ENCODE peak calls at places on chromosomes 4 and X, in nine cellular contexts. One of them, this sample, is unnamed.
A peak's percentile ranks its signal among the peaks of the same experiment; 100 is the strongest.

GRCh38 chrX:153297376-153297775 is 24.2 kb downstream of the PNMA6F start:
- DNase-seq in Panc1: no peak
- DNase-seq in uterus: no peak
- DNase-seq in left lung: no peak
- DNase-seq in A549: no peak
- DNase-seq in PC-3: no peak
- DNase-seq in sigmoid colon: peak; percentile 3
- DNase-seq in spleen: no peak
- DNase-seq in lung: no peak
- DNase-seq in this sample: no peak

GRCh38 chr4:139028191-139028661 is 12.6 kb downstream of the NOCT start:
- DNase-seq in Panc1: no peak
- DNase-seq in uterus: no peak
- DNase-seq in left lung: no peak
- DNase-seq in A549: no peak
- DNase-seq in PC-3: no peak
- DNase-seq in sigmoid colon: no peak
- DNase-seq in spleen: no peak
- DNase-seq in lung: no peak
- DNase-seq in this sample: no peak

GRCh38 chrX:153457827-153458466 is 12.1 kb upstream of the TREX2 start:
- DNase-seq in Panc1: no peak
- DNase-seq in uterus: no peak
- DNase-seq in left lung: no peak
- DNase-seq in A549: no peak
- DNase-seq in PC-3: no peak
- DNase-seq in sigmoid colon: no peak
- DNase-seq in spleen: peak; percentile 71
- DNase-seq in lung: no peak
- DNase-seq in this sample: no peak

GRCh38 chr4:105637409-105638258 is 70.9 kb downstream of the INTS12 start:
- DNase-seq in Panc1: no peak
- DNase-seq in uterus: peak; percentile 47
- DNase-seq in left lung: no peak
- DNase-seq in A549: no peak
- DNase-seq in PC-3: no peak
- DNase-seq in sigmoid colon: peak; percentile 89
- DNase-seq in spleen: peak; percentile 79
- DNase-seq in lung: peak; percentile 82
- DNase-seq in this sample: no peak

GRCh38 chrX:35699642-35700041 is 98.5 kb upstream of the MAGEB16 start:
- DNase-seq in Panc1: no peak
- DNase-seq in uterus: no peak
- DNase-seq in left lung: no peak
- DNase-seq in A549: no peak
- DNase-seq in PC-3: no peak
- DNase-seq in sigmoid colon: no peak
- DNase-seq in spleen: no peak
- DNase-seq in lung: no peak
- DNase-seq in this sample: no peak

GRCh38 chrX:39675619-39676018 is 422.1 kb downstream of the BCOR start:
- DNase-seq in Panc1: no peak
- DNase-seq in uterus: peak; percentile 88
- DNase-seq in left lung: no peak
- DNase-seq in A549: no peak
- DNase-seq in PC-3: no peak
- DNase-seq in sigmoid colon: peak; percentile 91
- DNase-seq in spleen: no peak
- DNase-seq in lung: no peak
- DNase-seq in this sample: no peak

GRCh38 chr4:110622841-110623709 is at the start of gene PITX2:
- DNase-seq in Panc1: no peak
- DNase-seq in uterus: peak; percentile 37
- DNase-seq in left lung: peak; percentile 82
- DNase-seq in A549: no peak
- DNase-seq in PC-3: no peak
- DNase-seq in sigmoid colon: peak; percentile 70
- DNase-seq in spleen: peak; percentile 73
- DNase-seq in lung: peak; percentile 53
- DNase-seq in this sample: peak; percentile 85

GRCh38 chr4:152165146-152165545 is 370.7 kb downstream of the FBXW7 start:
- DNase-seq in Panc1: no peak
- DNase-seq in uterus: no peak
- DNase-seq in left lung: no peak
- DNase-seq in A549: peak; percentile 4
- DNase-seq in PC-3: peak; percentile 10
- DNase-seq in sigmoid colon: no peak
- DNase-seq in spleen: no peak
- DNase-seq in lung: no peak
- DNase-seq in this sample: no peak

GRCh38 chrX:19799319-19800182 is 87.8 kb downstream of the SH3KBP1 start:
- DNase-seq in Panc1: no peak
- DNase-seq in uterus: no peak
- DNase-seq in left lung: no peak
- DNase-seq in A549: no peak
- DNase-seq in PC-3: no peak
- DNase-seq in sigmoid colon: no peak
- DNase-seq in spleen: no peak
- DNase-seq in lung: no peak
- DNase-seq in this sample: no peak

GRCh38 chrX:44343412-44343942 is at the start of gene EFHC2:
- DNase-seq in Panc1: no peak
- DNase-seq in uterus: peak; percentile 43
- DNase-seq in left lung: peak; percentile 81
- DNase-seq in A549: peak; percentile 6
- DNase-seq in PC-3: peak; percentile 24
- DNase-seq in sigmoid colon: peak; percentile 63
- DNase-seq in spleen: peak; percentile 88
- DNase-seq in lung: peak; percentile 33
- DNase-seq in this sample: peak; percentile 73

GRCh38 chrX:27679281-27679680 is 89.1 kb downstream of the DCAF8L2 start:
- DNase-seq in Panc1: no peak
- DNase-seq in uterus: no peak
- DNase-seq in left lung: no peak
- DNase-seq in A549: no peak
- DNase-seq in PC-3: peak; percentile 22
- DNase-seq in sigmoid colon: no peak
- DNase-seq in spleen: no peak
- DNase-seq in lung: no peak
- DNase-seq in this sample: no peak

GRCh38 chrX:112642349-112642748 is 37.4 kb downstream of the LHFPL1 start:
- DNase-seq in Panc1: peak; percentile 47
- DNase-seq in uterus: no peak
- DNase-seq in left lung: no peak
- DNase-seq in A549: peak; percentile 46
- DNase-seq in PC-3: peak; percentile 51
- DNase-seq in sigmoid colon: no peak
- DNase-seq in spleen: no peak
- DNase-seq in lung: peak; percentile 31
- DNase-seq in this sample: no peak

GRCh38 chrX:24235084-24235710 is 78.7 kb downstream of the SUPT20HL2 start:
- DNase-seq in Panc1: no peak
- DNase-seq in uterus: no peak
- DNase-seq in left lung: no peak
- DNase-seq in A549: no peak
- DNase-seq in PC-3: no peak
- DNase-seq in sigmoid colon: no peak
- DNase-seq in spleen: no peak
- DNase-seq in lung: no peak
- DNase-seq in this sample: no peak

GRCh38 chrX:103845165-103845653 is 13.2 kb upstream of the RAB9B start:
- DNase-seq in Panc1: peak; percentile 63
- DNase-seq in uterus: peak; percentile 72
- DNase-seq in left lung: no peak
- DNase-seq in A549: peak; percentile 64
- DNase-seq in PC-3: peak; percentile 80
- DNase-seq in sigmoid colon: peak; percentile 76
- DNase-seq in spleen: no peak
- DNase-seq in lung: peak; percentile 56
- DNase-seq in this sample: no peak

GRCh38 chr4:10122236-10122932 is 5.8 kb upstream of the WDR1 start:
- DNase-seq in Panc1: no peak
- DNase-seq in uterus: no peak
- DNase-seq in left lung: no peak
- DNase-seq in A549: no peak
- DNase-seq in PC-3: no peak
- DNase-seq in sigmoid colon: no peak
- DNase-seq in spleen: no peak
- DNase-seq in lung: no peak
- DNase-seq in this sample: no peak

GRCh38 chrX:13472975-13473665 is 96.3 kb upstream of the EGFL6 start:
- DNase-seq in Panc1: no peak
- DNase-seq in uterus: no peak
- DNase-seq in left lung: no peak
- DNase-seq in A549: no peak
- DNase-seq in PC-3: no peak
- DNase-seq in sigmoid colon: no peak
- DNase-seq in spleen: no peak
- DNase-seq in lung: no peak
- DNase-seq in this sample: no peak

GRCh38 chrX:39629001-39629400 is 468.8 kb downstream of the BCOR start:
- DNase-seq in Panc1: no peak
- DNase-seq in uterus: no peak
- DNase-seq in left lung: no peak
- DNase-seq in A549: no peak
- DNase-seq in PC-3: no peak
- DNase-seq in sigmoid colon: no peak
- DNase-seq in spleen: no peak
- DNase-seq in lung: no peak
- DNase-seq in this sample: no peak

GRCh38 chrX:57573754-57574153 is 18.1 kb upstream of the ZXDB start:
- DNase-seq in Panc1: no peak
- DNase-seq in uterus: no peak
- DNase-seq in left lung: no peak
- DNase-seq in A549: no peak
- DNase-seq in PC-3: peak; percentile 51
- DNase-seq in sigmoid colon: no peak
- DNase-seq in spleen: no peak
- DNase-seq in lung: no peak
- DNase-seq in this sample: no peak

GRCh38 chrX:46325312-46325877 is 219.8 kb downstream of the ZNF674 start:
- DNase-seq in Panc1: no peak
- DNase-seq in uterus: no peak
- DNase-seq in left lung: no peak
- DNase-seq in A549: peak; percentile 96
- DNase-seq in PC-3: peak; percentile 96
- DNase-seq in sigmoid colon: no peak
- DNase-seq in spleen: no peak
- DNase-seq in lung: peak; percentile 47
- DNase-seq in this sample: no peak

GRCh38 chrX:103730147-103730546 is 19.4 kb downstream of the TMEM31 start:
- DNase-seq in Panc1: no peak
- DNase-seq in uterus: no peak
- DNase-seq in left lung: no peak
- DNase-seq in A549: no peak
- DNase-seq in PC-3: no peak
- DNase-seq in sigmoid colon: no peak
- DNase-seq in spleen: no peak
- DNase-seq in lung: no peak
- DNase-seq in this sample: no peak

GRCh38 chr4:95304898-95305297 is 243.9 kb downstream of the UNC5C start:
- DNase-seq in Panc1: peak; percentile 47
- DNase-seq in uterus: no peak
- DNase-seq in left lung: no peak
- DNase-seq in A549: peak; percentile 84
- DNase-seq in PC-3: peak; percentile 94
- DNase-seq in sigmoid colon: no peak
- DNase-seq in spleen: no peak
- DNase-seq in lung: peak; percentile 30
- DNase-seq in this sample: no peak

GRCh38 chrX:134388161-134389109 is 71.5 kb upstream of the HPRT1 start:
- DNase-seq in Panc1: no peak
- DNase-seq in uterus: no peak
- DNase-seq in left lung: no peak
- DNase-seq in A549: no peak
- DNase-seq in PC-3: no peak
- DNase-seq in sigmoid colon: no peak
- DNase-seq in spleen: no peak
- DNase-seq in lung: no peak
- DNase-seq in this sample: no peak

GRCh38 chr4:7206385-7206784 is 14.0 kb downstream of the SORCS2 start:
- DNase-seq in Panc1: no peak
- DNase-seq in uterus: peak; percentile 68
- DNase-seq in left lung: peak; percentile 79
- DNase-seq in A549: peak; percentile 41
- DNase-seq in PC-3: peak; percentile 61
- DNase-seq in sigmoid colon: no peak
- DNase-seq in spleen: no peak
- DNase-seq in lung: no peak
- DNase-seq in this sample: no peak
- H3K27ac ChIP-seq in Panc1: peak overlapping the region; percentile 17
- H3K27ac ChIP-seq in uterus: peak overlapping the region; percentile 88
- H3K27ac ChIP-seq in left lung: peak overlapping the region; percentile 73
- H3K27ac ChIP-seq in A549: peak overlapping the region; percentile 96
- H3K27ac ChIP-seq in PC-3: peak overlapping the region; percentile 98
- H3K27ac ChIP-seq in sigmoid colon: peak overlapping the region; percentile 77
- H3K27ac ChIP-seq in spleen: no peak overlapping the region
- H3K27ac ChIP-seq in lung: no peak overlapping the region
- H3K27ac ChIP-seq in this sample: peak overlapping the region; percentile 68

GRCh38 chr4:6971536-6972374 is 62.1 kb downstream of the TBC1D14 start:
- DNase-seq in Panc1: no peak
- DNase-seq in uterus: no peak
- DNase-seq in left lung: no peak
- DNase-seq in A549: no peak
- DNase-seq in PC-3: no peak
- DNase-seq in sigmoid colon: no peak
- DNase-seq in spleen: no peak
- DNase-seq in lung: no peak
- DNase-seq in this sample: no peak
- H3K27ac ChIP-seq in Panc1: no peak overlapping the region
- H3K27ac ChIP-seq in uterus: no peak overlapping the region
- H3K27ac ChIP-seq in left lung: no peak overlapping the region
- H3K27ac ChIP-seq in A549: no peak overlapping the region
- H3K27ac ChIP-seq in PC-3: no peak overlapping the region
- H3K27ac ChIP-seq in sigmoid colon: no peak overlapping the region
- H3K27ac ChIP-seq in spleen: no peak overlapping the region
- H3K27ac ChIP-seq in lung: no peak overlapping the region
- H3K27ac ChIP-seq in this sample: no peak overlapping the region

GRCh38 chrX:10087391-10087790 is 69.4 kb upstream of the CLCN4 start:
- DNase-seq in Panc1: no peak
- DNase-seq in uterus: no peak
- DNase-seq in left lung: no peak
- DNase-seq in A549: no peak
- DNase-seq in PC-3: no peak
- DNase-seq in sigmoid colon: no peak
- DNase-seq in spleen: no peak
- DNase-seq in lung: no peak
- DNase-seq in this sample: no peak
- H3K27ac ChIP-seq in Panc1: no peak overlapping the region
- H3K27ac ChIP-seq in uterus: no peak overlapping the region
- H3K27ac ChIP-seq in left lung: no peak overlapping the region
- H3K27ac ChIP-seq in A549: no peak overlapping the region
- H3K27ac ChIP-seq in PC-3: no peak overlapping the region
- H3K27ac ChIP-seq in sigmoid colon: no peak overlapping the region
- H3K27ac ChIP-seq in spleen: no peak overlapping the region
- H3K27ac ChIP-seq in lung: no peak overlapping the region
- H3K27ac ChIP-seq in this sample: no peak overlapping the region

DNA sequence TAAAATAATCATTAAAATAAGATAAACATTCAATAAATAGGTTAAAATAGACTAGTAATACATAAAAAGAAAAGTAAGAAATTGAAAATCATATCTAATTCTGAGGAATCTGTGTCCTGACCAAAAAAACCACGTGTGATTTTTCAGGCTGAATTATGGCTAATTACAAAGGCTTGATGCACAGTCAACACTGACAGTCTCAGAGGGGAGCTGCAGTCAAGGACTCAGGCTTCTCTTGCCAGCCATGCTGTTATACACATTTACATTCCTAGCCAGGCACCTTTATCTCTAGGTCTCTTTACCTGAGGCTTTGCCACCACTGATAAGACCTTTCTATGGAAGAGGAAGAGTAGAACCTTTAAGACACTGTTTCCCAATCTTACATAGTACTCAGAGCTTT is 1737.7 kb upstream of the PCDH10 start:
- DNase-seq in Panc1: no peak
- DNase-seq in uterus: no peak
- DNase-seq in left lung: no peak
- DNase-seq in A549: no peak
- DNase-seq in PC-3: no peak
- DNase-seq in sigmoid colon: no peak
- DNase-seq in spleen: no peak
- DNase-seq in lung: no peak
- DNase-seq in this sample: no peak
- H3K27ac ChIP-seq in Panc1: no peak overlapping the region
- H3K27ac ChIP-seq in uterus: no peak overlapping the region
- H3K27ac ChIP-seq in left lung: no peak overlapping the region
- H3K27ac ChIP-seq in A549: no peak overlapping the region
- H3K27ac ChIP-seq in PC-3: no peak overlapping the region
- H3K27ac ChIP-seq in sigmoid colon: no peak overlapping the region
- H3K27ac ChIP-seq in spleen: no peak overlapping the region
- H3K27ac ChIP-seq in lung: no peak overlapping the region
- H3K27ac ChIP-seq in this sample: no peak overlapping the region

This sample was measured in coronary artery.